ENCODE peak calls at places on chromosomes 5 and 9, in six cellular contexts. C is PC-3, S is NCI-H82, B is midbrain, G is head of caudate nucleus, R is psoas muscle. M is an unnamed sample.

GRCh38 chr5:101080485-101081240 is 177.6 kb upstream of the ST8SIA4 start:
- DNase-seq in C (no peak), S (no peak), B (no peak), G (no peak), R (no peak), M (no peak)

GRCh38 chr9:15136646-15137045 is 170.4 kb downstream of the TTC39B start:
- DNase-seq in C (peak; percentile 34), S (peak; percentile 9), B (no peak), G (no peak), R (no peak), M (no peak)

GRCh38 chr9:20775683-20776082 is 91.6 kb downstream of the FOCAD start:
- DNase-seq in C (no peak), S (no peak), B (no peak), G (no peak), R (no peak), M (no peak)

GRCh38 chr5:172943906-172944305 is 15.3 kb upstream of the RPL26L1 start:
- DNase-seq in C (no peak), S (no peak), B (no peak), G (no peak), R (no peak), M (no peak)

GRCh38 chr5:131001507-131001906 is 163.5 kb downstream of the HINT1 start:
- DNase-seq in C (no peak), S (no peak), B (no peak), G (no peak), R (no peak), M (no peak)

GRCh38 chr5:122351416-122352157 is 39.5 kb downstream of the SNCAIP start:
- DNase-seq in C (no peak), S (no peak), B (no peak), G (no peak), R (no peak), M (no peak)

GRCh38 chr9:479316-479715 is 264.7 kb downstream of the DOCK8 start:
- DNase-seq in C (peak; percentile 74), S (no peak), B (no peak), G (no peak), R (no peak), M (no peak)

GRCh38 chr5:69498384-69498783 is 5.8 kb downstream of the OCLN start:
- DNase-seq in C (peak; percentile 52), S (no peak), B (no peak), G (no peak), R (no peak), M (no peak)

GRCh38 chr5:86644843-86645242 is 27.1 kb downstream of the COX7C start:
- DNase-seq in C (no peak), S (no peak), B (no peak), G (no peak), R (no peak), M (no peak)

GRCh38 chr9:113488490-113488889 is 25.0 kb downstream of the RGS3 start:
- DNase-seq in C (no peak), S (no peak), B (no peak), G (no peak), R (peak; percentile 49), M (no peak)

GRCh38 chr9:120874226-120874839 is 2.7 kb downstream of the PHF19 start:
- DNase-seq in C (no peak), S (no peak), B (no peak), G (no peak), R (no peak), M (no peak)

GRCh38 chr9:21504894-21505293 is 22.8 kb upstream of the IFNE start:
- DNase-seq in C (no peak), S (no peak), B (no peak), G (no peak), R (no peak), M (no peak)

GRCh38 chr5:117719413-117719812 is 1144.8 kb upstream of the SEMA6A start:
- DNase-seq in C (no peak), S (no peak), B (no peak), G (no peak), R (no peak), M (no peak)

GRCh38 chr5:93995126-93995621 is 253.8 kb upstream of the POU5F2 start:
- DNase-seq in C (peak; percentile 29), S (no peak), B (no peak), G (no peak), R (no peak), M (no peak)

GRCh38 chr5:139575751-139576150 is 14.6 kb downstream of the UBE2D2 start:
- DNase-seq in C (no peak), S (no peak), B (no peak), G (no peak), R (no peak), M (no peak)

GRCh38 chr5:147509041-147509709 is 693 bp downstream of the DPYSL3 start:
- DNase-seq in C (peak; percentile 14), S (peak; percentile 59), B (no peak), G (peak; percentile 11), R (peak; percentile 35), M (no peak)

GRCh38 chr5:160926428-160926827 is 74.4 kb upstream of the ATP10B start:
- DNase-seq in C (no peak), S (peak; percentile 5), B (peak; percentile 16), G (no peak), R (no peak), M (peak; percentile 78)

GRCh38 chr9:38196721-38197120 is 127.7 kb upstream of the SHB start:
- DNase-seq in C (peak; percentile 35), S (no peak), B (no peak), G (no peak), R (no peak), M (no peak)

GRCh38 chr9:90322296-90322695 is 320.3 kb downstream of the DIRAS2 start:
- DNase-seq in C (no peak), S (no peak), B (no peak), G (no peak), R (no peak), M (no peak)

GRCh38 chr9:119938871-119939270 is 569.6 kb upstream of the BRINP1 start:
- DNase-seq in C (no peak), S (no peak), B (no peak), G (no peak), R (no peak), M (no peak)

M was measured in Ammon's horn.